ENCODE peak calls at places on chromosome 16, in seven cellular contexts. O, C, U, W, J, G and R are unnamed samples.

GRCh38 chr16:4700380-4700996 is 7.1 kb downstream of the NUDT16L1 start:
- DNase-seq in O (no peak), U (no peak), C (no peak), W (no peak), G (no peak), J (no peak), R (no peak)

GRCh38 chr16:24670623-24671454 is 58.6 kb upstream of the TNRC6A start:
- DNase-seq in C (peak), G (no peak), U (peak), J (peak), W (peak), O (peak), R (no peak)

GRCh38 chr16:1052791-1053521 is 19.6 kb upstream of the SSTR5 start:
- DNase-seq in G (no peak), O (no peak), U (no peak), J (no peak), W (no peak), C (no peak), R (no peak)

GRCh38 chr16:66205287-66206167 is 161.0 kb upstream of the CDH5 start:
- DNase-seq in C (no peak), G (no peak), U (no peak), W (peak), O (peak), J (peak), R (no peak)

GRCh38 chr16:12426122-12426521 is 377.6 kb downstream of the CPPED1 start:
- DNase-seq in U (no peak), O (peak), W (no peak), J (no peak), G (no peak), C (no peak), R (no peak)

GRCh38 chr16:11708421-11708820 is 34.2 kb downstream of the TXNDC11 start:
- DNase-seq in U (no peak), G (no peak), W (peak), J (no peak), O (peak), C (no peak), R (no peak)

GRCh38 chr16:48409839-48410610 is 24.8 kb upstream of the SIAH1 start:
- DNase-seq in W (peak), G (no peak), U (no peak), J (peak), C (peak), O (peak), R (peak)

GRCh38 chr16:58508671-58509251 is 6.6 kb upstream of the SETD6 start:
- DNase-seq in W (no peak), U (no peak), O (no peak), G (no peak), C (no peak), J (no peak), R (no peak)

GRCh38 chr16:68093816-68094613 is 8.8 kb downstream of the NFATC3 start:
- DNase-seq in W (peak), C (no peak), U (no peak), G (no peak), O (peak), J (peak), R (no peak)

GRCh38 chr16:67393790-67394270 is 532 bp upstream of the TPPP3 start:
- DNase-seq in U (no peak), W (no peak), G (no peak), C (no peak), O (no peak), J (no peak), R (no peak)

GRCh38 chr16:67206838-67207115 is 7.8 kb downstream of the ELMO3 start:
- DNase-seq in J (peak), W (peak), G (no peak), C (no peak), U (no peak), O (no peak), R (no peak)

GRCh38 chr16:62404857-62405611 is 368.8 kb upstream of the CDH8 start:
- DNase-seq in J (no peak), U (no peak), C (no peak), O (no peak), G (no peak), W (no peak), R (no peak)

GRCh38 chr16:86706726-86707125 is 128.4 kb downstream of the FOXL1 start:
- DNase-seq in J (no peak), W (no peak), C (no peak), G (no peak), U (no peak), O (no peak), R (no peak)

GRCh38 chr16:13919330-13919682 is 648 bp upstream of the ERCC4 start:
- DNase-seq in O (peak), W (peak), U (no peak), G (no peak), C (peak), J (peak), R (peak)

GRCh38 chr16:1105888-1106620 is 10.0 kb upstream of the C1QTNF8 start:
- DNase-seq in C (peak), U (peak), O (peak), J (peak), W (peak), G (peak), R (peak)

GRCh38 chr16:57147381-57148191 is 38.3 kb downstream of the PSME3IP1 start:
- DNase-seq in G (peak), W (peak), C (no peak), U (no peak), O (peak), J (no peak), R (no peak)

GRCh38 chr16:75252946-75253911 is 1.8 kb upstream of the BCAR1 start:
- DNase-seq in C (no peak), W (peak), O (peak), U (no peak), J (no peak), G (peak), R (no peak)

GRCh38 chr16:57601801-57602478 is 26.5 kb upstream of the ADGRG1 start:
- DNase-seq in O (no peak), U (no peak), C (no peak), J (no peak), W (no peak), G (no peak), R (no peak)

GRCh38 chr16:77396461-77396860 is 38.4 kb downstream of the ADAMTS18 start:
- DNase-seq in U (no peak), C (no peak), J (no peak), G (no peak), W (no peak), O (no peak), R (no peak)

GRCh38 chr16:20257234-20257633 is 70.1 kb downstream of the GP2 start:
- DNase-seq in J (no peak), O (no peak), U (no peak), G (no peak), W (no peak), C (no peak), R (no peak)

GRCh38 chr16:21264226-21265036 is 13.7 kb downstream of the CRYM start:
- DNase-seq in J (no peak), C (peak), O (peak), G (no peak), U (no peak), W (no peak), R (no peak)

GRCh38 chr16:78523212-78523995 is 423.9 kb downstream of the WWOX start:
- DNase-seq in W (no peak), C (no peak), G (no peak), U (no peak), J (no peak), O (no peak), R (no peak)

GRCh38 chr16:2925951-2926659 is 14.4 kb downstream of the FLYWCH1 start:
- DNase-seq in G (no peak), U (no peak), O (no peak), J (no peak), C (no peak), W (no peak), R (no peak)

GRCh38 chr16:51710186-51710585 is 559.1 kb upstream of the SALL1 start:
- DNase-seq in U (no peak), W (no peak), C (no peak), J (no peak), G (no peak), O (no peak), R (no peak)

GRCh38 chr16:2778692-2778958 is 1.5 kb upstream of the ELOB start:
- DNase-seq in W (no peak), O (no peak), J (no peak), U (no peak), C (no peak), G (no peak), R (no peak)

GRCh38 chr16:66491716-66492064 is 58.2 kb downstream of the TK2 start:
- DNase-seq in C (no peak), U (no peak), J (no peak), G (no peak), W (no peak), O (no peak), R (no peak)

GRCh38 chr16:24980077-24980793 is 34.9 kb downstream of the ARHGAP17 start:
- DNase-seq in C (no peak), W (no peak), J (no peak), O (no peak), G (no peak), U (no peak), R (peak)

GRCh38 chr16:9033125-9033830 is 58.2 kb upstream of the HAPSTR1 start:
- DNase-seq in J (peak), O (peak), G (no peak), U (peak), C (peak), W (peak), R (peak)

GRCh38 chr16:610513-611381 is 20.0 kb upstream of the WFIKKN1 start:
- DNase-seq in G (peak), J (peak), U (no peak), W (peak), C (peak), O (no peak), R (peak)

GRCh38 chr16:87437911-87438610 is 45.9 kb downstream of the MAP1LC3B start:
- DNase-seq in C (no peak), G (no peak), O (no peak), U (no peak), J (no peak), W (no peak), R (no peak)

GRCh38 chr16:67326472-67327309 is at the start of the genes KCTD19 and LRRC36:
- DNase-seq in U (peak), G (peak), J (no peak), C (peak), W (no peak), O (no peak), R (peak)

GRCh38 chr16:85659336-85659735 is 29.4 kb downstream of the GINS2 start:
- DNase-seq in G (no peak), U (no peak), W (no peak), C (no peak), O (no peak), J (no peak), R (no peak)

GRCh38 chr16:24988593-24989338 is 26.4 kb downstream of the ARHGAP17 start:
- DNase-seq in C (peak), J (peak), W (peak), U (no peak), O (peak), G (no peak), R (peak)

GRCh38 chr16:67943619-67944503 is at the start of gene LCAT:
- DNase-seq in G (no peak), O (peak), W (no peak), U (no peak), C (no peak), J (no peak), R (no peak)

GRCh38 chr16:55849536-55849935 is 16.6 kb upstream of the CES1 start:
- DNase-seq in G (no peak), C (no peak), U (no peak), W (no peak), O (no peak), J (no peak), R (no peak)

GRCh38 chr16:54136276-54136625 is 150.3 kb downstream of the IRX3 start:
- DNase-seq in O (peak), U (no peak), W (peak), C (no peak), G (no peak), J (peak), R (no peak)

DNA sequence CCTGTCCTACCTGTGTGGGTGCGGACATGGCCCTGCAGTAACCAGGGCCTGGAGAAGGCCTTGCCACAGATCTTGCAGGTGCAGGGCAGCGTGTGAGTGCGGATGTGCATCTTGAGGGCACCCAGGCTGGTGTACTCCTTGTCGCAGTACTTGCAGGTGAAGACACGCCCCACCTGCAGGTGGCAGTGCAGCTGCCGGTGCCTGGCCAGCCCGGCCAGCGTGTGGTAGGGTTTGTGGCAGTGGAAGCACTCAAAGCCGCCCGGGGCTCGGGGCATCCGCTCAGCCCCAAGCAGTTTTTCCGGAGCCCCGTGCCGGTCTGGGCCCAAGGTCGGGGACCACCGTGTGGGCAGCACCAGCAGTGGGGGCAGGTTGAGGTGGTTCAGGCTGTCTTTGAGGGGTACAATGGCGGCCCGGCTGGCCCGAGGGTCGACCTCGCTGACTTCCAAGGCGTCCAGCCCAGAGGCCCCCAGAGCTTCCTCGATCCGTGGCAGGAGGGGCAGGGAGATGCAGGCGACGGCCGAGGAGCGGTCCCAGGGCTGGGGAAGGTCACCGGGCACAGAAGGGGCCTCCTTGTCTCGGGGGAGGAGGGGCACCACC is 5.1 kb downstream of the SNAI3 start:
- DNase-seq in O (no peak), G (peak), C (peak), J (peak), U (no peak), W (no peak), R (peak)
- TF ChIP-seq CTCF in O (no peak), G (peak), C (peak), J (peak), U (peak), W (peak), R (peak)

GRCh38 chr16:71460246-71460645 is 1.8 kb downstream of the ZNF23 start:
- DNase-seq in C (no peak), G (no peak), J (peak), W (peak), U (no peak), O (peak), R (no peak)

GRCh38 chr16:71459510-71459909 is 2.5 kb downstream of the ZNF23 start:
- DNase-seq in G (no peak), O (no peak), U (no peak), C (no peak), W (no peak), J (no peak), R (no peak)

GRCh38 chr16:71456801-71457200 is 5.2 kb downstream of the ZNF23 start:
- DNase-seq in W (no peak), J (no peak), O (no peak), C (no peak), U (no peak), G (no peak), R (no peak)

GRCh38 chr16:71467810-71468209 is 5.8 kb upstream of the ZNF23 start:
- DNase-seq in J (peak), G (peak), O (peak), W (peak), U (peak), C (no peak), R (peak)

DNA sequence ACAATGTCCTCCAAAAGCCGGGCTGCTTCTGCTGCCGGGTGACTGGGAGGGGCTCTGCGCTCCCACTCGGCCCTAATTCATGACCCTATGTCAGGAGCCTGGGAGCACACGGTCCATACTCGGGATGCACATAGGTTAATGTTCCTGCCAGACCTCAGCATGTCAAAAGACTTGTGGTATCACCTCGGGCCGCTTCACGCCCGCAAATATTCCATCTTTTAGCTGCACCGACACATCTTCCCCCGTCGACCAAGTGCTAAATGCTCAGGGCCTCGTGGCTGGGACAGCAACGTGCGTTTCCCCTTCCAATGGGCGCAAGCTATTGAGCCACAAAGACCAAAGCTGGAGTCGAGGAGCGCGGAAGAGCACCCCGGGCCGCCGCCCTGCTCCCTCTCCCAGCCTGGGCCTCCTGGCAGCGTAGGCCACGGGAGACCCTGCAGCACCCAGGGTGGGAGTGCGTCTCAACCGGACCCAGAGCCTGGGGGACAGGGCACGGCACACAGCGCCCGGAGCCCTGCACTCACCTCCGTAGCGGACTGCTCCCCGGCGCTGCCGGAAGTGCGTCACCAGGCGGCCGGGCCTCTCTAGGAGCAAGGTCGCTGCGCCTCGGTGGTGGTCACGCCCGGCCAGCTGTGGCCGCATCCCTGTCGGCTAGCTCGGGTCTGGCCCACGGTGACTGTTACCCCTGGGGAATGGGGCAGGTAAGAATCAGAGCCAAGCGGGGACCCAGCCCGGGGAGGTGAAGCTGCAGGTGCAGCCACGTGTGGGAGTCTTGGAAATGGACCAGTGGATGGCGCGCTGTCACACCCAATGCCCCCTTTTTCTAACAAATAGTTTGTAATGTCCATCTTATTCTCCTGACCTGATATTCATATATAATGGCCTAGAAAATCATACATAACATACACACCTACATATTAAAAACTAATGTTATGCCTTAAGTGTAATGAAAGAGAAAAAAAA is at the start of gene ZNF23:
- DNase-seq in O (peak), J (peak), W (peak), C (peak), G (peak), U (peak), R (peak)
- TF ChIP-seq CTCF in O (no peak), J (peak), W (no peak), C (no peak), G (no peak), U (no peak), R (no peak)

GRCh38 chr16:28975158-28975603 is 603 bp downstream of the SPNS1 start:
- DNase-seq in G (no peak), U (no peak), W (no peak), O (no peak), C (no peak), J (no peak), R (no peak)

GRCh38 chr16:28974007-28974436 is 556 bp upstream of the SPNS1 start:
- DNase-seq in U (peak), C (peak), O (peak), W (peak), J (peak), G (peak), R (peak)

GRCh38 chr16:28977703-28978641 is 3.4 kb downstream of the SPNS1 start:
- DNase-seq in J (peak), G (no peak), W (no peak), U (no peak), C (peak), O (no peak), R (peak)

GRCh38 chr16:28974437-28975157 is at the start of gene SPNS1:
- DNase-seq in G (peak), O (peak), C (peak), W (peak), J (peak), U (peak), R (peak)
- TF ChIP-seq CTCF in G (no peak), O (no peak), C (no peak), W (no peak), J (no peak), U (no peak), R (no peak)

GRCh38 chr16:83725313-83725712 is 82.5 kb upstream of the HSBP1 start:
- DNase-seq in U (no peak), C (no peak), O (no peak), W (no peak), G (no peak), J (no peak), R (no peak)
- TF ChIP-seq CTCF in U (no peak), C (no peak), O (no peak), W (no peak), G (no peak), J (no peak), R (no peak)

GRCh38 chr16:29963021-29963743 is 1.3 kb downstream of the TMEM219 start:
- DNase-seq in O (no peak), U (no peak), G (no peak), C (no peak), J (no peak), W (no peak), R (no peak)

GRCh38 chr16:29962344-29962994 is 590 bp downstream of the TMEM219 start:
- DNase-seq in U (no peak), O (peak), J (peak), G (peak), W (peak), C (peak), R (no peak)

GRCh38 chr16:29961127-29961478 is 776 bp upstream of the TMEM219 start:
- DNase-seq in W (no peak), C (no peak), U (no peak), J (no peak), O (no peak), G (no peak), R (no peak)

GRCh38 chr16:29959293-29959692 is 2.6 kb upstream of the TMEM219 start:
- DNase-seq in J (no peak), O (no peak), C (no peak), U (no peak), W (no peak), G (no peak), R (no peak)

DNA sequence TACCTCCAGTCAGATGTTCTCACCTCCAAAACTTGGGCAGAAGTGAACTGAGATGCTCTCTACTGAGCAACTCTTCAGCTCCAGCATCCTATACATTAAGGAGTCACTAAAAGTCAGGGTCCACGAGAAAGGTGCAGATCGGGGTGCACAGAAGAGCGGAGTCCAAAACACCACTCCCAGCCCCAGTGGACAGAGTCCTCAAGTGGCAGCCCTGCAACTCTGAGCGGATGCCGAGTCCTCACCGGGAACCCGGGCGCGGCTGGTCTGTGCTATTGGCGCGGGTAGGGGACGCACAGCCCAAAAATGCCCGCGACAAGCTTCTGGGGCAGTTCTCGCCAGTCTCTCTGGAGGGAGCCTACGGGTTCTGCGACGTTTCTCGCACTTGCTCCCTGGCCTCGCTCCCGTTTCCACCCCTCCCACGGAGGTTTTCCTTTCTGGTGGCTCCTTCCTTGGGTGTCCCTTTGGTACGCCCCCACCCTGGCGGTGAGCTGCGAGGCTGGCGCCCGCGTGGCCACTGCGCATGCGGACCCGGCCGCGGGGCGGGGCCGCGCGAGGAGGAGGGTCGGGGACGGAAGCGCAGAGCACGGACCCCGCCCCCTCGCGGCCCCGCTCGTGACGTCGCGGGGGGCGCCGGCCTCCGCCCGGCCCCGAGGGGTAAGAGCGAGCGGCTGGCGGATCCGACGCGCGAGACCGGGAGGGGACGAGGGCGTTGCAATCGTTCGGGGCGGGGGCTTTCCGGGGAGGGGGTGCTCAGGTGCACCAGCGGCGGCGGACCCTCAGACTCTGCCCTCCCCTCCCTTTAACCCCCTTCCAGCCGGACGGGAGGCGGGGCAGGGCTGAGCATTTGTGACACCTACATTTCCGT is at the start of gene TMEM219:
- DNase-seq in W (peak), J (peak), O (peak), U (peak), C (peak), G (peak), R (peak)
- TF ChIP-seq CTCF in W (peak), J (peak), O (peak), U (peak), C (peak), G (peak), R (peak)